ENCODE peak calls at places on chromosomes 1 and 21, in ten cellular contexts. U is MM.1S; N is CD8-positive, alpha-beta memory T cell; K is cardiac fibroblast; F is K562; Z is hepatocyte; I is OCI-LY7; V is neural progenitor cell; L is breast epithelium; A is cardiac muscle cell. Q is an unnamed sample.
A peak's percentile ranks its signal among the peaks of the same experiment; 100 is the strongest.

GRCh38 chr1:63713627-63714481 is 60.0 kb upstream of the ROR1 start:
- DNase-seq in U (peak; percentile 26), N (no peak), K (peak; percentile 87), F (no peak), Z (no peak), I (no peak), V (peak; percentile 23), L (no peak), A (peak; percentile 13), Q (no peak)

GRCh38 chr21:39676054-39676771 is 63.5 kb downstream of the B3GALT5 start:
- DNase-seq in U (peak; percentile 99), N (no peak), K (no peak), F (no peak), Z (peak; percentile 73), I (no peak), V (peak; percentile 32), L (no peak), A (peak; percentile 91), Q (peak; percentile 74)

GRCh38 chr1:6029351-6029750 is 16.3 kb upstream of the KCNAB2 start:
- DNase-seq in U (no peak), N (no peak), K (no peak), F (no peak), Z (no peak), I (no peak), V (no peak), L (no peak), A (no peak), Q (no peak)

GRCh38 chr1:23664837-23665795 is 26.5 kb upstream of the RPL11 start:
- DNase-seq in U (peak; percentile 56), N (no peak), K (peak; percentile 62), F (peak; percentile 55), Z (no peak), I (peak; percentile 81), V (peak; percentile 57), L (no peak), A (peak; percentile 66), Q (peak; percentile 43)

GRCh38 chr1:219236933-219237610 is 63.4 kb downstream of the LYPLAL1 start:
- DNase-seq in U (no peak), N (no peak), K (no peak), F (no peak), Z (no peak), I (no peak), V (no peak), L (no peak), A (no peak), Q (no peak)

GRCh38 chr1:231626951-231627614 is 493 bp downstream of the DISC1 start:
- DNase-seq in U (no peak), N (peak; percentile 51), K (peak; percentile 38), F (no peak), Z (peak; percentile 69), I (no peak), V (peak; percentile 78), L (peak; percentile 57), A (peak; percentile 68), Q (peak; percentile 62)

GRCh38 chr1:97433520-97434175 is 487.2 kb downstream of the DPYD start:
- DNase-seq in U (no peak), N (no peak), K (peak; percentile 89), F (no peak), Z (peak; percentile 10), I (no peak), V (no peak), L (no peak), A (no peak), Q (no peak)

GRCh38 chr1:231443363-231443762 is 21.3 kb upstream of the EGLN1 start:
- DNase-seq in U (no peak), N (no peak), K (no peak), F (no peak), Z (no peak), I (no peak), V (no peak), L (no peak), A (no peak), Q (no peak)

GRCh38 chr1:204619721-204620120 is 65.8 kb downstream of the LRRN2 start:
- DNase-seq in U (no peak), N (no peak), K (no peak), F (no peak), Z (no peak), I (no peak), V (peak; percentile 50), L (no peak), A (no peak), Q (no peak)

GRCh38 chr21:32549454-32549853 is 35.9 kb downstream of the TCP10L start:
- DNase-seq in U (no peak), N (no peak), K (no peak), F (no peak), Z (no peak), I (no peak), V (no peak), L (no peak), A (no peak), Q (no peak)

GRCh38 chr1:84348240-84348555 is 46.7 kb downstream of the SAMD13 start:
- DNase-seq in U (no peak), N (no peak), K (peak; percentile 84), F (no peak), Z (no peak), I (no peak), V (no peak), L (no peak), A (no peak), Q (no peak)

GRCh38 chr21:36707763-36708511 is 9.0 kb downstream of the SIM2 start:
- DNase-seq in U (no peak), N (no peak), K (no peak), F (no peak), Z (no peak), I (no peak), V (peak; percentile 48), L (peak; percentile 45), A (no peak), Q (no peak)

GRCh38 chr21:36709868-36710728 is 11.2 kb downstream of the SIM2 start:
- DNase-seq in U (no peak), N (peak; percentile 25), K (no peak), F (no peak), Z (no peak), I (no peak), V (peak; percentile 59), L (peak; percentile 48), A (no peak), Q (no peak)

GRCh38 chr21:36709030-36709867 is 10.3 kb downstream of the SIM2 start:
- DNase-seq in U (no peak), N (no peak), K (no peak), F (no peak), Z (no peak), I (no peak), V (peak; percentile 49), L (no peak), A (no peak), Q (no peak)

GRCh38 chr21:36706951-36707762 is 8.2 kb downstream of the SIM2 start:
- DNase-seq in U (no peak), N (no peak), K (peak; percentile 49), F (no peak), Z (no peak), I (no peak), V (peak; percentile 77), L (no peak), A (peak; percentile 52), Q (no peak)

GRCh38 chr21:36708512-36709029 is 9.7 kb downstream of the SIM2 start:
- DNase-seq in U (no peak), N (no peak), K (no peak), F (no peak), Z (no peak), I (no peak), V (peak; percentile 41), L (peak; percentile 36), A (no peak), Q (no peak)
- H3K4me3 ChIP-seq in U (no peak overlapping the region), N (no peak overlapping the region), K (no peak overlapping the region), F (no peak overlapping the region), Z (no peak overlapping the region), I (no peak overlapping the region), V (peak overlapping the region; percentile 27), L (peak overlapping the region; percentile 54), A (no peak overlapping the region), Q (no peak overlapping the region)

GRCh38 chr1:41433501-41433900 is 51.0 kb downstream of the EDN2 start:
- DNase-seq in U (no peak), N (no peak), K (no peak), F (no peak), Z (no peak), I (no peak), V (no peak), L (no peak), A (no peak), Q (no peak)
- H3K4me3 ChIP-seq in U (no peak overlapping the region), N (no peak overlapping the region), K (no peak overlapping the region), F (no peak overlapping the region), Z (no peak overlapping the region), I (no peak overlapping the region), V (no peak overlapping the region), L (no peak overlapping the region), A (no peak overlapping the region), Q (no peak overlapping the region)

GRCh38 chr21:41107602-41108001 is 60.4 kb upstream of the BACE2 start:
- DNase-seq in U (no peak), N (no peak), K (no peak), F (no peak), Z (no peak), I (no peak), V (no peak), L (no peak), A (no peak), Q (no peak)

GRCh38 chr21:41109174-41109573 is 58.8 kb upstream of the BACE2 start:
- DNase-seq in U (no peak), N (no peak), K (no peak), F (no peak), Z (no peak), I (no peak), V (no peak), L (no peak), A (no peak), Q (no peak)

GRCh38 chr21:41110664-41111063 is 57.3 kb upstream of the BACE2 start:
- DNase-seq in U (no peak), N (no peak), K (no peak), F (no peak), Z (no peak), I (no peak), V (no peak), L (no peak), A (no peak), Q (no peak)

GRCh38 chr21:41111681-41112080 is 56.3 kb upstream of the BACE2 start:
- DNase-seq in U (no peak), N (no peak), K (no peak), F (no peak), Z (no peak), I (no peak), V (no peak), L (no peak), A (no peak), Q (no peak)

GRCh38 chr21:41112740-41113692 is 54.9 kb upstream of the BACE2 start:
- DNase-seq in U (peak; percentile 52), N (no peak), K (peak; percentile 74), F (no peak), Z (peak; percentile 74), I (peak; percentile 3), V (peak; percentile 36), L (peak; percentile 62), A (peak; percentile 80), Q (peak; percentile 24)
- H3K4me3 ChIP-seq in U (peak overlapping the region; percentile 45), N (peak overlapping the region; percentile 65), K (no peak overlapping the region), F (no peak overlapping the region), Z (no peak overlapping the region), I (no peak overlapping the region), V (no peak overlapping the region), L (peak overlapping the region; percentile 62), A (no peak overlapping the region), Q (no peak overlapping the region)

DNA sequence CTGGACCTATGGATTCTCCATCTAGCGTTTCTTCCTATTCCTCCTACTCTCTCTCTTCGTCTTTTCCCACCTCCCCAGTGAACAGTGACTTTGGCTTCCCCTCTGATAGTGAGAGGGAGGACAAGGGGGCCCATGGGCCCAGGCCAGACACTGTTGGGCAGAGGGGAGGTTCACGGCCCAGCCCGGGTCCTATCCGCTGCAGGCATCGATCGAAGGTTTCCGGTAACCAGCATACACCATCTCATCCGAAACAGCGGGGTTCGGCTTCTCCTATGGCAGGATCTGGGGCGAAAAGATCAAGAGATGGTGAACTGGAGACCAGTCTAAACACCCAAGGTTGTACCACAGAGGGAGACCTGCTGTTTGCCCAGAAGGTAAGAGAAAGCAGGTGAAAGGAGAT is 906 bp downstream of the CIART start:
- DNase-seq in U (no peak), N (no peak), K (no peak), F (no peak), Z (no peak), I (no peak), V (no peak), L (no peak), A (no peak), Q (no peak)
- H3K4me3 ChIP-seq in U (no peak overlapping the region), N (no peak overlapping the region), K (no peak overlapping the region), F (no peak overlapping the region), Z (no peak overlapping the region), I (no peak overlapping the region), V (peak overlapping the region; percentile 71), L (peak overlapping the region; percentile 75), A (peak overlapping the region; percentile 34), Q (no peak overlapping the region)